ENCODE peak calls at places on chromosome 12, in seven cellular contexts. C is A549; B is Panc1; Y is neural progenitor cell; R is cardiac muscle cell; M is Caco-2; D is CD8-positive, alpha-beta memory T cell. T is an unnamed sample.

GRCh38 chr12:39912211-39912980 is 193.5 kb downstream of the SLC2A13 start:
- DNase-seq in C (no peak), B (no peak), Y (no peak), R (no peak), M (no peak), D (no peak), T (no peak)

GRCh38 chr12:57629897-57630471 is 3.0 kb downstream of the B4GALNT1 start:
- DNase-seq in C (no peak), B (no peak), Y (peak; percentile 1), R (no peak), M (no peak), D (no peak), T (no peak)

GRCh38 chr12:113273053-113273725 is 51.9 kb downstream of the TPCN1 start:
- DNase-seq in C (no peak), B (no peak), Y (no peak), R (no peak), M (no peak), D (no peak), T (no peak)

GRCh38 chr12:26434299-26434915 is 239.0 kb downstream of the SSPN start:
- DNase-seq in C (peak; percentile 57), B (peak; percentile 68), Y (peak; percentile 71), R (peak; percentile 72), M (peak; percentile 77), D (no peak), T (peak; percentile 60)

GRCh38 chr12:88650715-88651114 is 70.4 kb upstream of the KITLG start:
- DNase-seq in C (no peak), B (no peak), Y (no peak), R (no peak), M (no peak), D (no peak), T (no peak)

GRCh38 chr12:131917711-131918306 is 11.3 kb upstream of the PUS1 start:
- DNase-seq in C (no peak), B (no peak), Y (no peak), R (no peak), M (no peak), D (no peak), T (no peak)

GRCh38 chr12:51183816-51184215 is 10.9 kb upstream of the TFCP2 start:
- DNase-seq in C (no peak), B (no peak), Y (no peak), R (peak; percentile 80), M (no peak), D (no peak), T (no peak)

GRCh38 chr12:6839482-6840201 is 1.1 kb upstream of the GNB3 start:
- DNase-seq in C (no peak), B (no peak), Y (peak; percentile 80), R (no peak), M (peak; percentile 59), D (no peak), T (peak; percentile 88)

GRCh38 chr12:132329036-132329738 is at the start of gene GALNT9:
- DNase-seq in C (no peak), B (no peak), Y (peak; percentile 90), R (peak; percentile 78), M (peak; percentile 50), D (no peak), T (peak; percentile 72)

GRCh38 chr12:109735051-109735521 is 21.5 kb downstream of the FAM222A start:
- DNase-seq in C (no peak), B (no peak), Y (no peak), R (no peak), M (no peak), D (no peak), T (peak; percentile 32)

GRCh38 chr12:109736552-109737108 is 23.0 kb downstream of the FAM222A start:
- DNase-seq in C (no peak), B (no peak), Y (peak; percentile 96), R (peak; percentile 91), M (peak; percentile 84), D (no peak), T (peak; percentile 92)

GRCh38 chr12:109735825-109736551 is 22.4 kb downstream of the FAM222A start:
- DNase-seq in C (no peak), B (no peak), Y (no peak), R (no peak), M (no peak), D (no peak), T (peak; percentile 25)

GRCh38 chr12:109732321-109733305 is 19.0 kb downstream of the FAM222A start:
- DNase-seq in C (no peak), B (no peak), Y (peak; percentile 61), R (no peak), M (no peak), D (no peak), T (peak; percentile 22)

GRCh38 chr12:109734219-109735000 is 20.8 kb downstream of the FAM222A start:
- DNase-seq in C (no peak), B (no peak), Y (peak; percentile 79), R (no peak), M (no peak), D (no peak), T (peak; percentile 90)
- H3K4me1 ChIP-seq in C (peaks cover 8% of the 10 kb centered on the region), B (no peaks in the 10 kb centered on the region), Y (peaks cover 49% of the 10 kb centered on the region), R (peaks cover 16% of the 10 kb centered on the region), M (peaks cover 43% of the 10 kb centered on the region), D (no peaks in the 10 kb centered on the region), T (no peaks in the 10 kb centered on the region)

DNA sequence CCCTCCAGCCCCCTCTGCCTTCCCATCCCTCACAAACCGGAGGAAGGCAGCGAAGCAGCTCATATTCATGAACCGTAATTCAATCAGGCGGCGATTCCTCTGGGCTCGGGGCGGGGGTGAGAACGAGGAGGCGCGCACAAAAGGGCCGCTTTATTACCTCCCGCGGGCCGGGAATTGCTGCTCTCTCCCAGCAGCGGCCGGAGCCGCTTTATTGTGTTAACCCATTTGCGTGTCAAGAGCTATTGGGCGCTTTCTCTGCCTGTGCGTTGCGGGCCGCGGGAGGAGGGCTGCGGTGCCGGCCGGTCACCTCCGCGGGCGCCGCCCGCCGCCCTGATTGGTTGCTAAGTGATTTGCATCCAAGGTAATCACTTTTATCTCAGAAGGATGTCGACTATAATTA is 4.8 kb downstream of the FAM222A start:
- DNase-seq in C (no peak), B (no peak), Y (peak; percentile 94), R (peak; percentile 47), M (no peak), D (no peak), T (peak; percentile 86)
- H3K4me1 ChIP-seq in C (peaks cover 7% of the 10 kb centered on the region), B (peaks cover 22% of the 10 kb centered on the region), Y (peaks cover 85% of the 10 kb centered on the region), R (peaks cover 67% of the 10 kb centered on the region), M (peaks cover 26% of the 10 kb centered on the region), D (peaks cover 8% of the 10 kb centered on the region), T (no peaks in the 10 kb centered on the region)

GRCh38 chr12:110689601-110690430 is 901 bp upstream of the HVCN1 start:
- DNase-seq in C (no peak), B (no peak), Y (peak; percentile 7), R (no peak), M (no peak), D (peak; percentile 43), T (peak; percentile 81)
- H3K4me1 ChIP-seq in C (peaks cover 4% of the 10 kb centered on the region), B (no peaks in the 10 kb centered on the region), Y (peaks cover 9% of the 10 kb centered on the region), R (peaks cover 10% of the 10 kb centered on the region), M (no peaks in the 10 kb centered on the region), D (peaks cover 19% of the 10 kb centered on the region), T (no peaks in the 10 kb centered on the region)

DNA sequence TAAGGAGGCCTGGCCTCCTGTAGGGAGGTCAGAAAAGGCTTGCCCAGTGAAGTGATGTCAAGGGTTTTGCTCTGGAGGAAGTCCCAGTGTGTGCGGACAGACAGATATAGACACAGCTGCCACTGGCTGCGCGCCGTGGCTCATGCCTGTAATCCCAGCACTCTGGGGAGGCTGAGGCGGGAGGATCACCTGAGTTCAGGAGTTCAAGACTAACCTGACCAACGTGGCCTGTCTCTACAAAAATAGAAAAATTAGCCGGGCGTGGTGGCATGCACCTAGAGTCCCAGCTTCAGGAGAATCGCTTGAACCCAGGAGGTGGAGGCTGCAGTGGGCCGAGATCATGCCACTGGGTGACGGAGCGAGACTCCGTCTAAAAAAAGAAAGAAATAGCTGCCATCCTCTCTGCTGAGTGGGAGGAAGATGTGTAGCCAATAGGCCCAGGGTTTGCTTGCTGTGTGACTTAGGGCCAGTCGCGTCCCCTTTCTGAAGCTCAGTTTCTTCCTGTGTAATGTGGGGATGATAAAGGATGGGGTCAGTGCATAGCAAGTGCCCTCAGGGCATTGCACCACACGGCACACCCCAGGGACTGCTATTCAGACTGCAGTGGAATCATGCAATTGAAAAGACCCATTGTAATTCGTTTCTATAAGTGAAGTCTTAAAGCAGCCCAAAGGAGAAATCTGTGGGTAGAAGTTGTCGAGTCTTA is 18.7 kb upstream of the MLEC start:
- DNase-seq in C (no peak), B (no peak), Y (peak; percentile 29), R (no peak), M (no peak), D (no peak), T (peak; percentile 75)
- H3K4me1 ChIP-seq in C (peaks cover 4% of the 10 kb centered on the region), B (no peaks in the 10 kb centered on the region), Y (peaks cover 17% of the 10 kb centered on the region), R (no peaks in the 10 kb centered on the region), M (no peaks in the 10 kb centered on the region), D (no peaks in the 10 kb centered on the region), T (peaks cover 2% of the 10 kb centered on the region)

GRCh38 chr12:31749024-31749704 is 20.3 kb upstream of the AMN1 start:
- DNase-seq in C (peak; percentile 98), B (peak; percentile 98), Y (no peak), R (no peak), M (peak; percentile 92), D (no peak), T (peak; percentile 95)
- H3K4me1 ChIP-seq in C (peaks cover 63% of the 10 kb centered on the region), B (peaks cover 14% of the 10 kb centered on the region), Y (no peaks in the 10 kb centered on the region), R (no peaks in the 10 kb centered on the region), M (peaks cover 18% of the 10 kb centered on the region), D (peaks cover 33% of the 10 kb centered on the region), T (peaks cover 5% of the 10 kb centered on the region)

GRCh38 chr12:45713108-45713507 is 16.4 kb upstream of the ARID2 start:
- DNase-seq in C (no peak), B (no peak), Y (no peak), R (no peak), M (no peak), D (no peak), T (no peak)
- H3K4me1 ChIP-seq in C (no peaks in the 10 kb centered on the region), B (no peaks in the 10 kb centered on the region), Y (no peaks in the 10 kb centered on the region), R (no peaks in the 10 kb centered on the region), M (no peaks in the 10 kb centered on the region), D (no peaks in the 10 kb centered on the region), T (no peaks in the 10 kb centered on the region)

GRCh38 chr12:64627781-64628180 is 17.5 kb downstream of the RASSF3 start:
- DNase-seq in C (no peak), B (no peak), Y (no peak), R (no peak), M (no peak), D (no peak), T (no peak)
- H3K4me1 ChIP-seq in C (peaks cover 50% of the 10 kb centered on the region), B (peaks cover 51% of the 10 kb centered on the region), Y (peaks cover 18% of the 10 kb centered on the region), R (peaks cover 10% of the 10 kb centered on the region), M (peaks cover 28% of the 10 kb centered on the region), D (peaks cover 91% of the 10 kb centered on the region), T (peaks cover 3% of the 10 kb centered on the region)

DNA sequence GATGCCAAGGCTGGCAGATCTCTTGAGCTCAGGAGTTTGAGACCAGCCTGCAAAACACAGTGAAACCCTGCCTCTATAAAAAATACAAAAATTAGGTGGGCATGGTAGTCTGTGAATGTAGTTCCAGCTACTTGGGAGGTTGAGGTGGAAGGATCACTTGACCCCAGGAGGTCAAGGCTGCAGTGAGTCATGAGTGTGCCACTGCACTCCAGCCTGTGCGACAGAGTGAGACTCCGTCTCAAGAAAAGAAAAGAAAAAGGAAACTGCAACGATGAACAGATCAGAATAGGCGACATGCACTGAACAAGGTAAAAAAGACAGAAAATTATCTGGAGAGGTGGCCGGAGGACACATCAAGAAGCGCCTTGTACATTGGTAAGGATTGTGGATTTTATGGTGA is 273.7 kb upstream of the AMIGO2 start:
- DNase-seq in C (no peak), B (no peak), Y (no peak), R (no peak), M (no peak), D (no peak), T (no peak)
- H3K4me1 ChIP-seq in C (no peaks in the 10 kb centered on the region), B (no peaks in the 10 kb centered on the region), Y (no peaks in the 10 kb centered on the region), R (peaks cover 5% of the 10 kb centered on the region), M (no peaks in the 10 kb centered on the region), D (peaks cover 50% of the 10 kb centered on the region), T (no peaks in the 10 kb centered on the region)

T was measured in H9.